ENCODE peak calls at places on chromosome 11, in seven cellular contexts. J is CD8-positive, alpha-beta T cell; I is GM12878; A is GM23338; F is Panc1; K is left lung; R is lung. X is an unnamed sample.
A peak's percentile ranks its signal among the peaks of the same experiment; 100 is the strongest.

GRCh38 chr11:57541099-57541670 is 3.8 kb downstream of the SMTNL1 start:
- ATAC-seq in I (no peak), J (no peak), A (no peak), F (no peak), R (no peak), K (no peak), X (no peak)

GRCh38 chr11:70762810-70763209 is 364.5 kb downstream of the CTTN start:
- ATAC-seq in F (no peak), A (no peak), K (peak; percentile 55), I (no peak), R (no peak), J (no peak), X (no peak)

GRCh38 chr11:80412604-80413003 is 971.8 kb upstream of the TENM4 start:
- ATAC-seq in R (peak; percentile 47), J (no peak), I (no peak), A (no peak), F (no peak), K (peak; percentile 96), X (no peak)

GRCh38 chr11:134756811-134757540 is 344.9 kb upstream of the B3GAT1 start:
- ATAC-seq in F (no peak), R (no peak), K (no peak), A (peak; percentile 56), I (no peak), J (no peak), X (no peak)

GRCh38 chr11:32420937-32421532 is 14.3 kb downstream of the WT1 start:
- ATAC-seq in K (no peak), F (peak; percentile 88), R (no peak), A (no peak), J (no peak), I (peak; percentile 91), X (no peak)

GRCh38 chr11:35158371-35159081 is 19.6 kb downstream of the CD44 start:
- ATAC-seq in K (peak; percentile 30), F (peak; percentile 6), A (peak; percentile 32), I (no peak), J (no peak), R (peak; percentile 63), X (peak; percentile 87)

GRCh38 chr11:23789200-23789853 is 707.5 kb upstream of the LUZP2 start:
- ATAC-seq in J (no peak), A (no peak), I (no peak), K (no peak), R (no peak), F (no peak), X (no peak)

GRCh38 chr11:26720003-26720402 is 1.9 kb downstream of the SLC5A12 start:
- ATAC-seq in A (no peak), F (no peak), I (no peak), J (no peak), K (no peak), R (no peak), X (no peak)

GRCh38 chr11:59770869-59771268 is 15.7 kb downstream of the STX3 start:
- ATAC-seq in F (no peak), A (no peak), J (no peak), K (no peak), R (no peak), I (no peak), X (no peak)

GRCh38 chr11:59770324-59770723 is 15.1 kb downstream of the STX3 start:
- ATAC-seq in J (no peak), F (no peak), A (no peak), R (no peak), K (no peak), I (no peak), X (no peak)

GRCh38 chr11:59769828-59770227 is 14.7 kb downstream of the STX3 start:
- ATAC-seq in A (no peak), K (no peak), F (no peak), J (no peak), I (no peak), R (no peak), X (no peak)

GRCh38 chr11:59773082-59773438 is 17.9 kb downstream of the STX3 start:
- ATAC-seq in F (no peak), A (no peak), K (no peak), R (no peak), J (no peak), I (no peak), X (no peak)

GRCh38 chr11:59771605-59772004 is 16.4 kb downstream of the STX3 start:
- ATAC-seq in J (no peak), F (no peak), A (no peak), I (no peak), K (peak; percentile 36), R (no peak), X (no peak)
- H3K4me1 ChIP-seq in J (peaks cover 22% of the 10 kb centered on the region), F (peaks cover 16% of the 10 kb centered on the region), A (peaks cover 3% of the 10 kb centered on the region), I (peaks cover 5% of the 10 kb centered on the region), K (peaks cover 82% of the 10 kb centered on the region), R (peaks cover 9% of the 10 kb centered on the region), X (peaks cover 14% of the 10 kb centered on the region)

GRCh38 chr11:64776425-64776824 is 1.9 kb downstream of the SF1 start:
- ATAC-seq in K (no peak), F (no peak), A (no peak), I (no peak), J (no peak), R (no peak), X (no peak)

GRCh38 chr11:64778223-64778472 is 194 bp downstream of the SF1 start:
- ATAC-seq in F (peak; percentile 43), I (peak; percentile 5), K (peak; percentile 0), R (no peak), J (peak; percentile 3), A (no peak), X (peak; percentile 4)

GRCh38 chr11:64777449-64778222 is 706 bp downstream of the SF1 start:
- ATAC-seq in F (peak; percentile 38), I (peak; percentile 4), A (peak; percentile 3), K (peak; percentile 28), R (peak; percentile 21), J (peak; percentile 2), X (peak; percentile 27)

GRCh38 chr11:64776875-64777274 is 1.5 kb downstream of the SF1 start:
- ATAC-seq in J (no peak), R (no peak), I (no peak), F (no peak), A (no peak), K (no peak), X (no peak)

GRCh38 chr11:64778473-64779298 is at the start of gene SF1:
- ATAC-seq in R (peak; percentile 91), K (peak; percentile 91), A (peak; percentile 91), I (peak; percentile 93), F (peak; percentile 95), J (peak; percentile 82), X (peak; percentile 95)
- H3K4me1 ChIP-seq in R (peaks cover 20% of the 10 kb centered on the region), K (peaks cover 47% of the 10 kb centered on the region), A (peaks cover 12% of the 10 kb centered on the region), I (peaks cover 32% of the 10 kb centered on the region), F (peaks cover 16% of the 10 kb centered on the region), J (peaks cover 53% of the 10 kb centered on the region), X (peaks cover 19% of the 10 kb centered on the region)

GRCh38 chr11:17782145-17782544 is 47.6 kb downstream of the KCNC1 start:
- ATAC-seq in F (no peak), A (no peak), K (no peak), J (no peak), I (no peak), R (no peak), X (no peak)

GRCh38 chr11:17781626-17782025 is 47.0 kb downstream of the KCNC1 start:
- ATAC-seq in K (no peak), J (no peak), A (no peak), I (no peak), R (no peak), F (no peak), X (no peak)

GRCh38 chr11:17781221-17781620 is 46.6 kb downstream of the KCNC1 start:
- ATAC-seq in R (no peak), J (no peak), I (no peak), F (peak; percentile 32), A (peak; percentile 18), K (no peak), X (no peak)

GRCh38 chr11:17782938-17783337 is 48.4 kb downstream of the KCNC1 start:
- ATAC-seq in A (no peak), K (no peak), F (no peak), R (no peak), J (no peak), I (no peak), X (no peak)

DNA sequence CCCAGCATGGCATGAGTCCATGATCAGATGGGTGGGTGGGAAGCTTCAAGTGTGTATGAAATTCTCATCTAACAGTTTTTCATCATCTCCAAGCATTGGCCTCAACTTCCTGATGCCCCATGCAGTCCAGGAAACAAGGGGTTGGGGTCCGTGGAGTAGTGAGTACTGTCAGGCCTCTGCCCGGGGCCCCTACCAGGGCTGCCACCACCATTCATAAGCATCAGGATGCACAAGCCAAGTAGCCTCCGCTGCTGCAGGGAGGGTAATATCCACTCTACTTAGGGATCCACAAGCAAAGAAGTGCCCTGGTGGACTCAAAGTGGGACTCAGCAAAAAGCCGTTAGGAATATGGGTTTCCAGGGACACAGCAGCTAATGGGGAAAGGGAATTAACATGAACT is 49.3 kb downstream of the KCNC1 start:
- ATAC-seq in J (no peak), F (no peak), A (no peak), K (no peak), I (no peak), R (no peak), X (no peak)
- H3K4me1 ChIP-seq in J (no peaks in the 10 kb centered on the region), F (no peaks in the 10 kb centered on the region), A (no peaks in the 10 kb centered on the region), K (no peaks in the 10 kb centered on the region), I (no peaks in the 10 kb centered on the region), R (no peaks in the 10 kb centered on the region), X (no peaks in the 10 kb centered on the region)

GRCh38 chr11:8087185-8087584 is 6.2 kb downstream of the TUB start:
- ATAC-seq in F (no peak), R (no peak), I (peak; percentile 83), A (peak; percentile 38), K (no peak), J (no peak), X (no peak)
- H3K4me1 ChIP-seq in F (no peaks in the 10 kb centered on the region), R (peaks cover 4% of the 10 kb centered on the region), I (no peaks in the 10 kb centered on the region), A (peaks cover 45% of the 10 kb centered on the region), K (no peaks in the 10 kb centered on the region), J (no peaks in the 10 kb centered on the region), X (peaks cover 29% of the 10 kb centered on the region)

GRCh38 chr11:114168691-114169090 is 109.2 kb downstream of the ZBTB16 start:
- ATAC-seq in J (peak; percentile 22), F (no peak), K (no peak), R (no peak), I (no peak), A (no peak), X (no peak)
- H3K4me1 ChIP-seq in J (peaks cover 94% of the 10 kb centered on the region), F (no peaks in the 10 kb centered on the region), K (peaks cover 99% of the 10 kb centered on the region), R (peaks cover 73% of the 10 kb centered on the region), I (no peaks in the 10 kb centered on the region), A (peaks cover 16% of the 10 kb centered on the region), X (peaks cover 98% of the 10 kb centered on the region)

GRCh38 chr11:128530119-128531091 is 57.0 kb downstream of the ETS1 start:
- ATAC-seq in R (no peak), J (no peak), F (no peak), A (no peak), K (peak; percentile 51), I (no peak), X (peak; percentile 94)

GRCh38 chr11:128527046-128527445 is 60.3 kb downstream of the ETS1 start:
- ATAC-seq in F (no peak), J (no peak), R (no peak), I (no peak), A (no peak), K (no peak), X (no peak)

GRCh38 chr11:128531588-128531987 is 55.8 kb downstream of the ETS1 start:
- ATAC-seq in F (no peak), A (no peak), K (no peak), R (no peak), J (no peak), I (no peak), X (no peak)

GRCh38 chr11:128525411-128526243 is 61.7 kb downstream of the ETS1 start:
- ATAC-seq in K (no peak), R (no peak), A (peak; percentile 13), I (no peak), J (peak; percentile 54), F (no peak), X (no peak)

GRCh38 chr11:128528294-128528693 is 59.1 kb downstream of the ETS1 start:
- ATAC-seq in A (no peak), I (no peak), J (no peak), R (no peak), F (no peak), K (peak; percentile 75), X (no peak)
- H3K4me1 ChIP-seq in A (peaks cover 60% of the 10 kb centered on the region), I (peaks cover 11% of the 10 kb centered on the region), J (peaks cover 50% of the 10 kb centered on the region), R (peaks cover 6% of the 10 kb centered on the region), F (peaks cover 4% of the 10 kb centered on the region), K (peaks cover 44% of the 10 kb centered on the region), X (no peaks in the 10 kb centered on the region)